ENCODE peak calls at places on chromosomes 4 and X, in seven cellular contexts. J, F, I, T, H, N and C are unnamed samples.

GRCh38 chr4:41594439-41594838 is 56.5 kb downstream of the LIMCH1 start:
- DNase-seq in H (no peak), N (no peak), J (no peak), T (peak; percentile 30), F (peak; percentile 41), I (no peak), C (no peak)

GRCh38 chrX:118802857-118803256 is 20.8 kb upstream of the ZCCHC12 start:
- DNase-seq in F (no peak), T (peak; percentile 14), J (no peak), H (no peak), I (no peak), N (no peak), C (no peak)

GRCh38 chrX:13341491-13342101 is 21.7 kb upstream of the ATXN3L start:
- DNase-seq in H (no peak), I (no peak), N (no peak), J (no peak), F (no peak), T (peak; percentile 63), C (no peak)

GRCh38 chr4:128649575-128650205 is 159.8 kb upstream of the JADE1 start:
- DNase-seq in N (no peak), T (peak; percentile 75), J (no peak), H (no peak), F (no peak), I (no peak), C (peak; percentile 33)

GRCh38 chrX:47078129-47079043 is at the start of gene RGN:
- DNase-seq in H (no peak), N (no peak), T (no peak), I (no peak), F (peak; percentile 56), J (peak; percentile 57), C (no peak)

GRCh38 chr4:185256444-185256843 is 47.0 kb downstream of the SNX25 start:
- DNase-seq in I (no peak), T (peak; percentile 86), F (no peak), J (no peak), N (no peak), H (no peak), C (no peak)

GRCh38 chr4:106497271-106497670 is 128.7 kb upstream of the GIMD1 start:
- DNase-seq in I (no peak), F (no peak), N (no peak), J (no peak), H (no peak), T (peak; percentile 0), C (no peak)

GRCh38 chr4:26402458-26402857 is 81.6 kb downstream of the RBPJ start:
- DNase-seq in I (no peak), J (no peak), N (no peak), F (no peak), H (no peak), T (no peak), C (no peak)

GRCh38 chr4:40629401-40630334 is at the start of gene RBM47:
- DNase-seq in F (peak; percentile 73), J (peak; percentile 87), H (no peak), T (peak; percentile 60), I (peak; percentile 85), N (no peak), C (peak; percentile 89)

GRCh38 chrX:47828984-47829383 is 7.7 kb upstream of the ZNF81 start:
- DNase-seq in H (no peak), I (no peak), N (no peak), T (no peak), J (no peak), F (no peak), C (no peak)

GRCh38 chrX:16213970-16214369 is 46.7 kb downstream of the MAGEB17 start:
- DNase-seq in N (no peak), J (no peak), I (no peak), T (no peak), F (no peak), H (no peak), C (no peak)

GRCh38 chrX:23514082-23514481 is 153.2 kb upstream of the PRDX4 start:
- DNase-seq in I (no peak), H (no peak), T (no peak), N (no peak), F (no peak), J (no peak), C (no peak)

GRCh38 chr4:129092636-129093172 is 635 bp downstream of the SCLT1 start:
- DNase-seq in J (no peak), N (no peak), F (no peak), T (peak; percentile 16), I (no peak), H (no peak), C (no peak)

GRCh38 chr4:40811886-40812857 is 62.4 kb downstream of the NSUN7 start:
- DNase-seq in N (no peak), I (no peak), H (no peak), F (no peak), T (peak; percentile 62), J (no peak), C (no peak)

GRCh38 chr4:75542824-75543223 is 13.0 kb upstream of the ODAPH start:
- DNase-seq in I (no peak), F (no peak), N (no peak), T (peak; percentile 95), H (no peak), J (no peak), C (no peak)

GRCh38 chr4:67714248-67714583 is 13.3 kb upstream of the UBA6 start:
- DNase-seq in N (no peak), J (no peak), I (no peak), F (no peak), T (no peak), H (no peak), C (no peak)

GRCh38 chr4:70913947-70914445 is 11.8 kb downstream of the MOB1B start:
- DNase-seq in J (no peak), N (no peak), I (no peak), T (no peak), F (no peak), H (no peak), C (no peak)

GRCh38 chrX:148804579-148804978 is 304.2 kb downstream of the AFF2 start:
- DNase-seq in T (no peak), I (no peak), H (no peak), F (no peak), N (no peak), J (no peak), C (no peak)

GRCh38 chr4:8694226-8694625 is 101.7 kb downstream of the CPZ start:
- DNase-seq in I (no peak), F (no peak), H (no peak), N (no peak), J (no peak), T (no peak), C (peak; percentile 4)

GRCh38 chrX:21683910-21684309 is 25.8 kb upstream of the KLHL34 start:
- DNase-seq in N (no peak), H (no peak), I (no peak), J (no peak), F (no peak), T (peak; percentile 65), C (no peak)

GRCh38 chr4:139762715-139763114 is 97.1 kb downstream of the MGST2 start:
- DNase-seq in T (no peak), N (no peak), F (no peak), I (no peak), H (no peak), J (no peak), C (no peak)

GRCh38 chrX:1486749-1487361 is 34.1 kb upstream of the ASMTL start:
- DNase-seq in T (no peak), H (no peak), I (no peak), N (no peak), J (peak; percentile 60), F (peak; percentile 63), C (no peak)

GRCh38 chr4:153295131-153295755 is 49.2 kb upstream of the MND1 start:
- DNase-seq in F (no peak), T (no peak), I (no peak), N (no peak), J (no peak), H (no peak), C (no peak)

GRCh38 chr4:145545538-145546224 is 64.0 kb downstream of the SMAD1 start:
- DNase-seq in T (peak; percentile 96), F (no peak), I (no peak), J (no peak), H (no peak), N (no peak), C (peak; percentile 19)

GRCh38 chrX:119477812-119478232 is 9.6 kb downstream of the SLC25A5 start:
- DNase-seq in T (peak; percentile 64), I (peak; percentile 75), N (no peak), H (no peak), F (no peak), J (peak; percentile 58), C (peak; percentile 54)

GRCh38 chrX:5458300-5458699 is 770.4 kb downstream of the NLGN4X start:
- DNase-seq in I (no peak), H (no peak), T (no peak), N (no peak), J (no peak), F (no peak), C (no peak)

GRCh38 chr4:76989391-76990061 is 40.0 kb downstream of the SEPTIN11 start:
- DNase-seq in F (no peak), H (peak; percentile 63), T (no peak), I (peak; percentile 49), N (no peak), J (no peak), C (peak; percentile 54)

GRCh38 chrX:16140448-16140847 is 17.1 kb downstream of the GRPR start:
- DNase-seq in F (no peak), H (no peak), I (no peak), T (no peak), N (no peak), J (no peak), C (no peak)

GRCh38 chr4:57378766-57379165 is 268.6 kb upstream of the IGFBP7 start:
- DNase-seq in T (peak; percentile 79), J (no peak), I (no peak), H (no peak), F (no peak), N (no peak), C (no peak)